ENCODE peak calls at places on chromosomes 7 and 10, in eight cellular contexts. One of them, this sample, is unnamed.

GRCh38 chr10:5665380-5666323 is 743 bp downstream of the ASB13 start:
- DNase-seq in endodermal cell: no peak
- DNase-seq in lower lobe of right lung: peak
- DNase-seq in OCI-LY7: peak
- DNase-seq in body of pancreas: no peak
- DNase-seq in heart left ventricle: peak
- DNase-seq in activated CD8-positive, alpha-beta T cell treated with anti-CD3 and anti-CD28 coated beads for 36 hours: no peak
- DNase-seq in pancreas: peak
- DNase-seq in this sample: no peak

GRCh38 chr10:121579656-121580055 is 18.6 kb downstream of the FGFR2 start:
- DNase-seq in endodermal cell: peak
- DNase-seq in lower lobe of right lung: no peak
- DNase-seq in OCI-LY7: no peak
- DNase-seq in body of pancreas: no peak
- DNase-seq in heart left ventricle: no peak
- DNase-seq in activated CD8-positive, alpha-beta T cell treated with anti-CD3 and anti-CD28 coated beads for 36 hours: no peak
- DNase-seq in pancreas: no peak
- DNase-seq in this sample: no peak

GRCh38 chr10:52668024-52668423 is 104.6 kb downstream of the MBL2 start:
- DNase-seq in endodermal cell: no peak
- DNase-seq in lower lobe of right lung: no peak
- DNase-seq in OCI-LY7: no peak
- DNase-seq in body of pancreas: no peak
- DNase-seq in heart left ventricle: no peak
- DNase-seq in activated CD8-positive, alpha-beta T cell treated with anti-CD3 and anti-CD28 coated beads for 36 hours: no peak
- DNase-seq in pancreas: no peak
- DNase-seq in this sample: no peak

GRCh38 chr7:16491148-16491547 is 25.6 kb upstream of the SOSTDC1 start:
- DNase-seq in endodermal cell: no peak
- DNase-seq in lower lobe of right lung: no peak
- DNase-seq in OCI-LY7: no peak
- DNase-seq in body of pancreas: no peak
- DNase-seq in heart left ventricle: no peak
- DNase-seq in activated CD8-positive, alpha-beta T cell treated with anti-CD3 and anti-CD28 coated beads for 36 hours: no peak
- DNase-seq in pancreas: no peak
- DNase-seq in this sample: no peak

GRCh38 chr10:63707254-63707910 is 186.2 kb downstream of the REEP3 start:
- DNase-seq in endodermal cell: no peak
- DNase-seq in lower lobe of right lung: no peak
- DNase-seq in OCI-LY7: no peak
- DNase-seq in body of pancreas: peak
- DNase-seq in heart left ventricle: no peak
- DNase-seq in activated CD8-positive, alpha-beta T cell treated with anti-CD3 and anti-CD28 coated beads for 36 hours: peak
- DNase-seq in pancreas: no peak
- DNase-seq in this sample: no peak

GRCh38 chr7:80614911-80615310 is 23.5 kb upstream of the CD36 start:
- DNase-seq in endodermal cell: no peak
- DNase-seq in lower lobe of right lung: no peak
- DNase-seq in OCI-LY7: no peak
- DNase-seq in body of pancreas: no peak
- DNase-seq in heart left ventricle: no peak
- DNase-seq in activated CD8-positive, alpha-beta T cell treated with anti-CD3 and anti-CD28 coated beads for 36 hours: no peak
- DNase-seq in pancreas: no peak
- DNase-seq in this sample: no peak

GRCh38 chr7:158372400-158373302 is 215.0 kb downstream of the PTPRN2 start:
- DNase-seq in endodermal cell: no peak
- DNase-seq in lower lobe of right lung: no peak
- DNase-seq in OCI-LY7: no peak
- DNase-seq in body of pancreas: no peak
- DNase-seq in heart left ventricle: no peak
- DNase-seq in activated CD8-positive, alpha-beta T cell treated with anti-CD3 and anti-CD28 coated beads for 36 hours: no peak
- DNase-seq in pancreas: peak
- DNase-seq in this sample: peak

GRCh38 chr10:70528726-70529362 is 50.3 kb downstream of the PALD1 start:
- DNase-seq in endodermal cell: peak
- DNase-seq in lower lobe of right lung: no peak
- DNase-seq in OCI-LY7: peak
- DNase-seq in body of pancreas: no peak
- DNase-seq in heart left ventricle: no peak
- DNase-seq in activated CD8-positive, alpha-beta T cell treated with anti-CD3 and anti-CD28 coated beads for 36 hours: peak
- DNase-seq in pancreas: no peak
- DNase-seq in this sample: no peak

GRCh38 chr7:32164341-32164996 is 94.3 kb upstream of the PDE1C start:
- DNase-seq in endodermal cell: peak
- DNase-seq in lower lobe of right lung: no peak
- DNase-seq in OCI-LY7: no peak
- DNase-seq in body of pancreas: peak
- DNase-seq in heart left ventricle: no peak
- DNase-seq in activated CD8-positive, alpha-beta T cell treated with anti-CD3 and anti-CD28 coated beads for 36 hours: no peak
- DNase-seq in pancreas: no peak
- DNase-seq in this sample: no peak

GRCh38 chr10:114313139-114313538 is 74.1 kb downstream of the VWA2 start:
- DNase-seq in endodermal cell: no peak
- DNase-seq in lower lobe of right lung: no peak
- DNase-seq in OCI-LY7: no peak
- DNase-seq in body of pancreas: no peak
- DNase-seq in heart left ventricle: no peak
- DNase-seq in activated CD8-positive, alpha-beta T cell treated with anti-CD3 and anti-CD28 coated beads for 36 hours: no peak
- DNase-seq in pancreas: no peak
- DNase-seq in this sample: peak

GRCh38 chr10:44975487-44976331 is 2.9 kb downstream of the DEPP1 start:
- DNase-seq in endodermal cell: peak
- DNase-seq in lower lobe of right lung: no peak
- DNase-seq in OCI-LY7: no peak
- DNase-seq in body of pancreas: peak
- DNase-seq in heart left ventricle: no peak
- DNase-seq in activated CD8-positive, alpha-beta T cell treated with anti-CD3 and anti-CD28 coated beads for 36 hours: no peak
- DNase-seq in pancreas: peak
- DNase-seq in this sample: no peak

GRCh38 chr10:88114368-88114767 is 250.9 kb downstream of the PTEN start:
- DNase-seq in endodermal cell: peak
- DNase-seq in lower lobe of right lung: peak
- DNase-seq in OCI-LY7: peak
- DNase-seq in body of pancreas: peak
- DNase-seq in heart left ventricle: peak
- DNase-seq in activated CD8-positive, alpha-beta T cell treated with anti-CD3 and anti-CD28 coated beads for 36 hours: peak
- DNase-seq in pancreas: no peak
- DNase-seq in this sample: no peak

GRCh38 chr10:52526251-52526823 is 212.3 kb downstream of the DKK1 start:
- DNase-seq in endodermal cell: no peak
- DNase-seq in lower lobe of right lung: no peak
- DNase-seq in OCI-LY7: no peak
- DNase-seq in body of pancreas: no peak
- DNase-seq in heart left ventricle: no peak
- DNase-seq in activated CD8-positive, alpha-beta T cell treated with anti-CD3 and anti-CD28 coated beads for 36 hours: no peak
- DNase-seq in pancreas: no peak
- DNase-seq in this sample: no peak

GRCh38 chr7:74490546-74490945 is 36.8 kb downstream of the GTF2IRD1 start:
- DNase-seq in endodermal cell: no peak
- DNase-seq in lower lobe of right lung: no peak
- DNase-seq in OCI-LY7: no peak
- DNase-seq in body of pancreas: no peak
- DNase-seq in heart left ventricle: no peak
- DNase-seq in activated CD8-positive, alpha-beta T cell treated with anti-CD3 and anti-CD28 coated beads for 36 hours: no peak
- DNase-seq in pancreas: no peak
- DNase-seq in this sample: no peak

GRCh38 chr10:111560042-111560441 is 483.2 kb downstream of the ADRA2A start:
- DNase-seq in endodermal cell: no peak
- DNase-seq in lower lobe of right lung: no peak
- DNase-seq in OCI-LY7: no peak
- DNase-seq in body of pancreas: no peak
- DNase-seq in heart left ventricle: no peak
- DNase-seq in activated CD8-positive, alpha-beta T cell treated with anti-CD3 and anti-CD28 coated beads for 36 hours: no peak
- DNase-seq in pancreas: no peak
- DNase-seq in this sample: no peak

GRCh38 chr7:29806131-29806792 is at the start of gene WIPF3:
- DNase-seq in endodermal cell: peak
- DNase-seq in lower lobe of right lung: peak
- DNase-seq in OCI-LY7: no peak
- DNase-seq in body of pancreas: peak
- DNase-seq in heart left ventricle: peak
- DNase-seq in activated CD8-positive, alpha-beta T cell treated with anti-CD3 and anti-CD28 coated beads for 36 hours: peak
- DNase-seq in pancreas: peak
- DNase-seq in this sample: no peak

GRCh38 chr10:184911-185310 is 49.7 kb downstream of the ZMYND11 start:
- DNase-seq in endodermal cell: no peak
- DNase-seq in lower lobe of right lung: no peak
- DNase-seq in OCI-LY7: no peak
- DNase-seq in body of pancreas: no peak
- DNase-seq in heart left ventricle: no peak
- DNase-seq in activated CD8-positive, alpha-beta T cell treated with anti-CD3 and anti-CD28 coated beads for 36 hours: no peak
- DNase-seq in pancreas: no peak
- DNase-seq in this sample: no peak

GRCh38 chr10:103280505-103280904 is 3.6 kb downstream of the INA start:
- DNase-seq in endodermal cell: no peak
- DNase-seq in lower lobe of right lung: no peak
- DNase-seq in OCI-LY7: no peak
- DNase-seq in body of pancreas: no peak
- DNase-seq in heart left ventricle: no peak
- DNase-seq in activated CD8-positive, alpha-beta T cell treated with anti-CD3 and anti-CD28 coated beads for 36 hours: no peak
- DNase-seq in pancreas: no peak
- DNase-seq in this sample: no peak

GRCh38 chr10:24156686-24157085 is 52.3 kb upstream of the KIAA1217 start:
- DNase-seq in endodermal cell: no peak
- DNase-seq in lower lobe of right lung: no peak
- DNase-seq in OCI-LY7: no peak
- DNase-seq in body of pancreas: no peak
- DNase-seq in heart left ventricle: no peak
- DNase-seq in activated CD8-positive, alpha-beta T cell treated with anti-CD3 and anti-CD28 coated beads for 36 hours: no peak
- DNase-seq in pancreas: no peak
- DNase-seq in this sample: no peak

DNA sequence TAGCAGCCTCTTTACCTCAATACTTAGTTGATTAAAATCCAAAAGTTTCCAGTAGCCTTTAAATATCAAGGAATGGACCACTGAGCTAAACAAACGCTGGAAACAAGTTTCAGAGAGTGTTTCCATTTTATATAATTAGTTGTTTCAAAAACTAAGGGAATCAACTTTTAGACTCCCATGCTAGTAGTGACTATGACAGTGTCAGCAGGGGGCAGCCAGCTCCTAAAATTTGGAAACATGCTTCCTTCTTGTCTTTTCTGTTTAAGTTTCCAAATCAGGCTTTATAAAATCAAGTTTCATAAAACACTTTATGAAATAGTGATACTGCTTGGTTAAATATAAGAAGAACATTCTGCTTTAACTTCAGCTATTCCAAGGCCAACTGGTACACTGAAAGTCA is 138.2 kb upstream of the TMEM229A start:
- DNase-seq in endodermal cell: peak
- DNase-seq in lower lobe of right lung: no peak
- DNase-seq in OCI-LY7: no peak
- DNase-seq in body of pancreas: peak
- DNase-seq in heart left ventricle: no peak
- DNase-seq in activated CD8-positive, alpha-beta T cell treated with anti-CD3 and anti-CD28 coated beads for 36 hours: peak
- DNase-seq in pancreas: no peak
- DNase-seq in this sample: no peak
- TF ChIP-seq CTCF in endodermal cell: peak
- TF ChIP-seq CTCF in lower lobe of right lung: no peak
- TF ChIP-seq CTCF in OCI-LY7: peak
- TF ChIP-seq CTCF in body of pancreas: peak
- TF ChIP-seq CTCF in heart left ventricle: peak
- TF ChIP-seq CTCF in activated CD8-positive, alpha-beta T cell treated with anti-CD3 and anti-CD28 coated beads for 36 hours: no peak
- TF ChIP-seq CTCF in pancreas: peak
- TF ChIP-seq CTCF in this sample: peak

GRCh38 chr7:8295638-8296361 is 33.8 kb upstream of the ICA1 start:
- DNase-seq in endodermal cell: peak
- DNase-seq in lower lobe of right lung: no peak
- DNase-seq in OCI-LY7: peak
- DNase-seq in body of pancreas: peak
- DNase-seq in heart left ventricle: no peak
- DNase-seq in activated CD8-positive, alpha-beta T cell treated with anti-CD3 and anti-CD28 coated beads for 36 hours: peak
- DNase-seq in pancreas: no peak
- DNase-seq in this sample: no peak
- TF ChIP-seq CTCF in endodermal cell: peak
- TF ChIP-seq CTCF in lower lobe of right lung: peak
- TF ChIP-seq CTCF in OCI-LY7: peak
- TF ChIP-seq CTCF in body of pancreas: peak
- TF ChIP-seq CTCF in heart left ventricle: peak
- TF ChIP-seq CTCF in activated CD8-positive, alpha-beta T cell treated with anti-CD3 and anti-CD28 coated beads for 36 hours: peak
- TF ChIP-seq CTCF in pancreas: peak
- TF ChIP-seq CTCF in this sample: peak

GRCh38 chr10:96038476-96039387 is 4.7 kb upstream of the CCNJ start:
- DNase-seq in endodermal cell: no peak
- DNase-seq in lower lobe of right lung: no peak
- DNase-seq in OCI-LY7: no peak
- DNase-seq in body of pancreas: no peak
- DNase-seq in heart left ventricle: no peak
- DNase-seq in activated CD8-positive, alpha-beta T cell treated with anti-CD3 and anti-CD28 coated beads for 36 hours: no peak
- DNase-seq in pancreas: no peak
- DNase-seq in this sample: no peak
- TF ChIP-seq CTCF in endodermal cell: no peak
- TF ChIP-seq CTCF in lower lobe of right lung: no peak
- TF ChIP-seq CTCF in OCI-LY7: no peak
- TF ChIP-seq CTCF in body of pancreas: no peak
- TF ChIP-seq CTCF in heart left ventricle: no peak
- TF ChIP-seq CTCF in activated CD8-positive, alpha-beta T cell treated with anti-CD3 and anti-CD28 coated beads for 36 hours: no peak
- TF ChIP-seq CTCF in pancreas: no peak
- TF ChIP-seq CTCF in this sample: no peak

GRCh38 chr10:101047961-101048892 is 13.6 kb upstream of the KAZALD1 start:
- DNase-seq in endodermal cell: peak
- DNase-seq in lower lobe of right lung: peak
- DNase-seq in OCI-LY7: no peak
- DNase-seq in body of pancreas: no peak
- DNase-seq in heart left ventricle: no peak
- DNase-seq in activated CD8-positive, alpha-beta T cell treated with anti-CD3 and anti-CD28 coated beads for 36 hours: no peak
- DNase-seq in pancreas: no peak
- DNase-seq in this sample: no peak
- TF ChIP-seq CTCF in endodermal cell: peak
- TF ChIP-seq CTCF in lower lobe of right lung: no peak
- TF ChIP-seq CTCF in OCI-LY7: no peak
- TF ChIP-seq CTCF in body of pancreas: no peak
- TF ChIP-seq CTCF in heart left ventricle: no peak
- TF ChIP-seq CTCF in activated CD8-positive, alpha-beta T cell treated with anti-CD3 and anti-CD28 coated beads for 36 hours: no peak
- TF ChIP-seq CTCF in pancreas: no peak
- TF ChIP-seq CTCF in this sample: no peak

GRCh38 chr7:40716052-40716451 is 581.2 kb downstream of the SUGCT start:
- DNase-seq in endodermal cell: no peak
- DNase-seq in lower lobe of right lung: no peak
- DNase-seq in OCI-LY7: no peak
- DNase-seq in body of pancreas: no peak
- DNase-seq in heart left ventricle: no peak
- DNase-seq in activated CD8-positive, alpha-beta T cell treated with anti-CD3 and anti-CD28 coated beads for 36 hours: no peak
- DNase-seq in pancreas: no peak
- DNase-seq in this sample: no peak
- TF ChIP-seq CTCF in endodermal cell: no peak
- TF ChIP-seq CTCF in lower lobe of right lung: no peak
- TF ChIP-seq CTCF in OCI-LY7: no peak
- TF ChIP-seq CTCF in body of pancreas: no peak
- TF ChIP-seq CTCF in heart left ventricle: no peak
- TF ChIP-seq CTCF in activated CD8-positive, alpha-beta T cell treated with anti-CD3 and anti-CD28 coated beads for 36 hours: no peak
- TF ChIP-seq CTCF in pancreas: no peak
- TF ChIP-seq CTCF in this sample: no peak

DNA sequence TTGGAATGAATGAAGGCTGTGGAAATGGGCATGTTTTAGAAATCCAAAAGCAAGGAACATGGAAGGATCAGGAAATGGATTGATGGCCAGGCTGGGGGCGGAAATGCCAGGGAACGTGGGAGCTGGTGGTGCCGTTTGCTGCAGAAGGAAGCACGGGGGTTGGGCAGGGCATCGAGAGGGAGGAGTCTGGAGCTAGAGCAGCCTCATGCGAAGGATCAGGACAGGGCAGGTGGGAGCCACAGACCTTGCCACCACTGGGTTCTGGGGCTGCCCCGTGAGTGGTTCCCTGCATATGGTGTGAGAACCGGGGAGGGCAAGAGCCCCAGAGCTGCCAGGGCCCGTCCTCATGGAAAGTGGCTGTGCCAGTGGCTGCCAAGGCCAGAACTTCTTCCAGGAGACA is 193.8 kb upstream of the ZNF32 start:
- DNase-seq in endodermal cell: peak
- DNase-seq in lower lobe of right lung: no peak
- DNase-seq in OCI-LY7: no peak
- DNase-seq in body of pancreas: no peak
- DNase-seq in heart left ventricle: no peak
- DNase-seq in activated CD8-positive, alpha-beta T cell treated with anti-CD3 and anti-CD28 coated beads for 36 hours: no peak
- DNase-seq in pancreas: no peak
- DNase-seq in this sample: no peak
- TF ChIP-seq CTCF in endodermal cell: no peak
- TF ChIP-seq CTCF in lower lobe of right lung: no peak
- TF ChIP-seq CTCF in OCI-LY7: no peak
- TF ChIP-seq CTCF in body of pancreas: no peak
- TF ChIP-seq CTCF in heart left ventricle: no peak
- TF ChIP-seq CTCF in activated CD8-positive, alpha-beta T cell treated with anti-CD3 and anti-CD28 coated beads for 36 hours: no peak
- TF ChIP-seq CTCF in pancreas: no peak
- TF ChIP-seq CTCF in this sample: no peak